ENCODE peak calls at places on chromosomes 4 and X, in four cellular contexts. One of them, this sample, is unnamed.

GRCh38 chr4:1614854-1615595 is 69.1 kb downstream of the FAM53A start:
- DNase-seq in cardiac fibroblast: no peak
- DNase-seq in psoas muscle: peak
- DNase-seq in activated CD8-positive, alpha-beta memory T cell treated with anti-CD3 and anti-CD28 coated beads, Interleukin-2, amount 50 U/mL, for 4 hours: no peak
- DNase-seq in this sample: no peak

GRCh38 chrX:65196758-65197371 is 220.6 kb upstream of the ZC4H2 start:
- DNase-seq in cardiac fibroblast: no peak
- DNase-seq in psoas muscle: no peak
- DNase-seq in activated CD8-positive, alpha-beta memory T cell treated with anti-CD3 and anti-CD28 coated beads, Interleukin-2, amount 50 U/mL, for 4 hours: no peak
- DNase-seq in this sample: no peak

GRCh38 chr4:186634591-186635128 is 79.3 kb upstream of the MTNR1A start:
- DNase-seq in cardiac fibroblast: no peak
- DNase-seq in psoas muscle: no peak
- DNase-seq in activated CD8-positive, alpha-beta memory T cell treated with anti-CD3 and anti-CD28 coated beads, Interleukin-2, amount 50 U/mL, for 4 hours: no peak
- DNase-seq in this sample: no peak

GRCh38 chrX:100913111-100913510 is 15.6 kb downstream of the XKRX start:
- DNase-seq in cardiac fibroblast: no peak
- DNase-seq in psoas muscle: no peak
- DNase-seq in activated CD8-positive, alpha-beta memory T cell treated with anti-CD3 and anti-CD28 coated beads, Interleukin-2, amount 50 U/mL, for 4 hours: no peak
- DNase-seq in this sample: no peak

GRCh38 chrX:17744896-17745523 is 7.7 kb downstream of the SCML1 start:
- DNase-seq in cardiac fibroblast: peak
- DNase-seq in psoas muscle: no peak
- DNase-seq in activated CD8-positive, alpha-beta memory T cell treated with anti-CD3 and anti-CD28 coated beads, Interleukin-2, amount 50 U/mL, for 4 hours: no peak
- DNase-seq in this sample: peak

GRCh38 chr4:73752424-73752823 is 12.1 kb downstream of the CXCL8 start:
- DNase-seq in cardiac fibroblast: no peak
- DNase-seq in psoas muscle: no peak
- DNase-seq in activated CD8-positive, alpha-beta memory T cell treated with anti-CD3 and anti-CD28 coated beads, Interleukin-2, amount 50 U/mL, for 4 hours: no peak
- DNase-seq in this sample: no peak

GRCh38 chr4:98242538-98242937 is 18.6 kb upstream of the RAP1GDS1 start:
- DNase-seq in cardiac fibroblast: no peak
- DNase-seq in psoas muscle: no peak
- DNase-seq in activated CD8-positive, alpha-beta memory T cell treated with anti-CD3 and anti-CD28 coated beads, Interleukin-2, amount 50 U/mL, for 4 hours: no peak
- DNase-seq in this sample: no peak

GRCh38 chrX:15438332-15438731 is 54.1 kb upstream of the VEGFD start:
- DNase-seq in cardiac fibroblast: no peak
- DNase-seq in psoas muscle: no peak
- DNase-seq in activated CD8-positive, alpha-beta memory T cell treated with anti-CD3 and anti-CD28 coated beads, Interleukin-2, amount 50 U/mL, for 4 hours: no peak
- DNase-seq in this sample: no peak

GRCh38 chr4:152780267-152780811 is 585 bp downstream of the ARFIP1 start:
- DNase-seq in cardiac fibroblast: peak
- DNase-seq in psoas muscle: no peak
- DNase-seq in activated CD8-positive, alpha-beta memory T cell treated with anti-CD3 and anti-CD28 coated beads, Interleukin-2, amount 50 U/mL, for 4 hours: no peak
- DNase-seq in this sample: peak

GRCh38 chr4:146647615-146648383 is 9.1 kb downstream of the POU4F2 start:
- DNase-seq in cardiac fibroblast: no peak
- DNase-seq in psoas muscle: no peak
- DNase-seq in activated CD8-positive, alpha-beta memory T cell treated with anti-CD3 and anti-CD28 coated beads, Interleukin-2, amount 50 U/mL, for 4 hours: no peak
- DNase-seq in this sample: no peak

This sample was measured in GM03348.